ENCODE peak calls at places on chromosomes 1 and 21, in four cellular contexts. T is GM23248, Z is aorta, R is stomach. W is an unnamed sample. For H3K9me3, the result is how much of the 10 kb centered on the place peaks cover.

GRCh38 chr1:233127157-233127556 is 168.4 kb downstream of the PCNX2 start:
- DNase-seq in T (no peak), Z (no peak), R (no peak), W (no peak)

GRCh38 chr1:111214086-111214801 is 13.3 kb upstream of the CHI3L2 start:
- DNase-seq in Z (no peak), R (no peak), T (no peak), W (no peak)

GRCh38 chr1:114154963-114155322 is 1.3 kb upstream of the SYT6 start:
- DNase-seq in Z (no peak), R (no peak), T (peak), W (no peak)

GRCh38 chr1:38940339-38941047 is 1.1 kb downstream of the RHBDL2 start:
- DNase-seq in R (peak), Z (no peak), T (no peak), W (no peak)

GRCh38 chr1:180854001-180854400 is 58.7 kb upstream of the KIAA1614 start:
- DNase-seq in Z (no peak), T (no peak), R (no peak), W (no peak)

GRCh38 chr1:91774520-91775203 is 111.3 kb downstream of the TGFBR3 start:
- DNase-seq in R (no peak), Z (no peak), T (peak), W (no peak)

GRCh38 chr1:21766210-21766609 is 16.7 kb downstream of the USP48 start:
- DNase-seq in R (no peak), T (no peak), Z (no peak), W (no peak)

GRCh38 chr1:154483941-154484803 is 17.8 kb upstream of the TDRD10 start:
- DNase-seq in Z (no peak), T (peak), R (peak), W (peak)

GRCh38 chr1:62732327-62732726 is 44.1 kb upstream of the DOCK7 start:
- DNase-seq in T (peak), Z (no peak), R (no peak), W (no peak)

GRCh38 chr1:94324168-94324544 is 86.8 kb upstream of the ARHGAP29 start:
- DNase-seq in Z (no peak), R (no peak), T (peak), W (peak)

GRCh38 chr1:30930631-30931173 is 22.1 kb upstream of the SDC3 start:
- DNase-seq in T (peak), R (no peak), Z (no peak), W (no peak)

GRCh38 chr1:222043444-222044292 is 301.8 kb upstream of the DUSP10 start:
- DNase-seq in T (peak), R (no peak), Z (no peak), W (peak)

GRCh38 chr1:901108-901859 is 22.4 kb upstream of the SAMD11 start:
- DNase-seq in Z (no peak), T (no peak), R (no peak), W (peak)

GRCh38 chr1:112506731-112507130 is 2.0 kb upstream of the WNT2B start:
- DNase-seq in Z (no peak), T (no peak), R (no peak), W (no peak)

GRCh38 chr1:32897082-32898049 is 3.8 kb downstream of the TMEM54 start:
- DNase-seq in R (no peak), T (no peak), Z (peak), W (no peak)

GRCh38 chr1:60162941-60163340 is 89.4 kb upstream of the C1orf87 start:
- DNase-seq in T (no peak), R (no peak), Z (no peak), W (no peak)

GRCh38 chr1:241451981-241452380 is 67.6 kb downstream of the FH start:
- DNase-seq in T (no peak), R (no peak), Z (no peak), W (no peak)

GRCh38 chr1:220300442-220301121 is 28.3 kb upstream of the RAB3GAP2 start:
- DNase-seq in T (peak), Z (peak), R (peak), W (peak)

DNA sequence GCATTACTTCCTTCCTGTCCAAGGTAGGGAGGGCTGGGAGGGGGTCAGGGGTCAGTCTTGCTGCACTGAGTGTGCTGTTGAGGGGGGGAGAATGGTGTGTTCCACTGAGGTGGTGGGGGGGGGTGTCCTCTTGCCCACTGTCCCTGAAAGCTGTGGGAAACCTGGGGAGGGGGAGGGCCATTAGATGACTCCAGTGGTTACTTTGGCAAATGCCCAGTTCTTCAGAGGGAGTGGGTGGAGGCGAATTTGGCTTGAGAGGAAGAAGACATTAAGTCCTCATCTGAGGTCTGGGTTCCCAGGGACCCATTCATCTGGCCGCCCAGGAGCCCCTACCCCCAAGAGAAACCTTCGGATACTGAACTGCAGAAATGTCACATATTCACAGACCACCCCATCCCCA is 36.2 kb downstream of the MEF2D start:
- DNase-seq in T (peak), R (no peak), Z (peak), W (no peak)
- H3K27ac ChIP-seq in T (no peak), R (peak), Z (peak), W (no peak)

GRCh38 chr1:247741756-247742155 is 3.3 kb downstream of the OR14K1 start:
- DNase-seq in R (no peak), Z (no peak), T (no peak), W (no peak)

GRCh38 chr1:247748041-247748440 is at the start of gene OR14A2:
- DNase-seq in R (no peak), T (no peak), Z (no peak), W (no peak)

GRCh38 chr1:247749870-247750269 is 1.9 kb upstream of the OR14A2 start:
- DNase-seq in T (no peak), Z (no peak), R (no peak), W (no peak)

GRCh38 chr1:247746391-247746935 is 1.5 kb downstream of the OR14A2 start:
- DNase-seq in Z (no peak), T (no peak), R (no peak), W (no peak)

GRCh38 chr1:247747616-247748015 is 325 bp downstream of the OR14A2 start:
- DNase-seq in R (no peak), T (no peak), Z (no peak), W (no peak)
- H3K9me3 ChIP-seq in R (under half), T (under half), Z (under half), W (under half)

DNA sequence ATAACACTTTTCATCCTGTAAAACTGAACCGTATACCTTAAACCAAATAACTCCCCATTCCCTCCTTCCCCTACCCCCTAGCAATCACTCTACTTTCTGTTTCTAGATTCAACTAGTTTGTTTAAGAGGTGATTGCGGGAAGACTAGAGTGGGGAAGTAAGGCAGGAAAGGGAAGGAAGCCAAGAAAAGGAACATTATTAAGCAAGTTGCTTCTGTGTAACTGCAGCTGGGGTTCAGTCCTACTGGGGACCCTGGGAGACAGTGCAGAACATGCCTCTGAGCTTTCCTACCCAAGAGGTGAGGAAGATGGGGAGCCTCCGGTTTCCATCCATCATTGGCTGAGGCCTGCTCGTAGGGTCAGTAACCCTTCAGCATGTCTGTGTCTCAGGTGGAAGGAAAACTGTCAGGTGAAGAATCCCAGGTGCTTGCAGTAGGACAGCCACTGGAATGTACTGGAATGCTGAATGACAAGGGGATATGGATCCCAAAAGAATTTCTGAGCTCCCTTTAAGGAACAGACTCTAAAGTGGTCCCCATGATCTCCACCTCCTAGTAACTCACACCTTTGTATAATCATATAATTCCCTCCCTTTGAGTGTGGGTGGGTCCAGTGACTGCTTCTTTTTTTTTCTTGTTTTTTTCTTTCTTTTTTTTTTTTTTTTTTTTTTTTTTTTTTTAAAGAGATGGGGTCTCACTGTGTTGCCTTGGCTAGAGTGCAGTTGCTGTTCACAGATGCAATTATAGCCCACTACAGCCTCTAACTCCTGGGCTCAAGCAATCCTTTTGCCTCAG is 28.7 kb upstream of the H3-3A start:
- DNase-seq in R (no peak), T (no peak), Z (no peak), W (no peak)
- H3K27ac ChIP-seq in R (no peak), T (peak), Z (no peak), W (no peak)

GRCh38 chr1:238399558-238399957 is 508.8 kb upstream of the ZP4 start:
- DNase-seq in T (no peak), R (no peak), Z (no peak), W (no peak)
- H3K9me3 ChIP-seq in T (under half), R (under half), Z (under half), W (under half)

GRCh38 chr1:110056776-110057175 is 13.7 kb downstream of the ALX3 start:
- DNase-seq in Z (peak), T (peak), R (no peak), W (no peak)
- H3K27ac ChIP-seq in Z (no peak), T (peak), R (no peak), W (no peak)

GRCh38 chr1:238139713-238140112 is 249.0 kb upstream of the ZP4 start:
- DNase-seq in T (no peak), R (no peak), Z (no peak), W (no peak)

GRCh38 chr1:238136265-238136664 is 245.5 kb upstream of the ZP4 start:
- DNase-seq in Z (no peak), R (no peak), T (no peak), W (no peak)

GRCh38 chr1:238141295-238141694 is 250.6 kb upstream of the ZP4 start:
- DNase-seq in T (no peak), R (no peak), Z (no peak), W (no peak)

GRCh38 chr1:238135708-238136107 is 245.0 kb upstream of the ZP4 start:
- DNase-seq in R (no peak), Z (no peak), T (no peak), W (no peak)
- H3K9me3 ChIP-seq in R (under half), Z (under half), T (under half), W (under half)

GRCh38 chr1:223474804-223475203 is 81.6 kb downstream of the CCDC185 start:
- DNase-seq in T (no peak), Z (no peak), R (no peak), W (no peak)

GRCh38 chr1:223472057-223472456 is 78.8 kb downstream of the CCDC185 start:
- DNase-seq in T (no peak), R (no peak), Z (no peak), W (no peak)

GRCh38 chr1:223466156-223466555 is 72.9 kb downstream of the CCDC185 start:
- DNase-seq in Z (no peak), T (no peak), R (no peak), W (no peak)

GRCh38 chr1:223473576-223474344 is 80.5 kb downstream of the CCDC185 start:
- DNase-seq in R (no peak), Z (no peak), T (no peak), W (no peak)

GRCh38 chr1:223471566-223471965 is 78.4 kb downstream of the CCDC185 start:
- DNase-seq in Z (no peak), R (no peak), T (no peak), W (no peak)
- H3K27ac ChIP-seq in Z (no peak), R (no peak), T (no peak), W (no peak)

DNA sequence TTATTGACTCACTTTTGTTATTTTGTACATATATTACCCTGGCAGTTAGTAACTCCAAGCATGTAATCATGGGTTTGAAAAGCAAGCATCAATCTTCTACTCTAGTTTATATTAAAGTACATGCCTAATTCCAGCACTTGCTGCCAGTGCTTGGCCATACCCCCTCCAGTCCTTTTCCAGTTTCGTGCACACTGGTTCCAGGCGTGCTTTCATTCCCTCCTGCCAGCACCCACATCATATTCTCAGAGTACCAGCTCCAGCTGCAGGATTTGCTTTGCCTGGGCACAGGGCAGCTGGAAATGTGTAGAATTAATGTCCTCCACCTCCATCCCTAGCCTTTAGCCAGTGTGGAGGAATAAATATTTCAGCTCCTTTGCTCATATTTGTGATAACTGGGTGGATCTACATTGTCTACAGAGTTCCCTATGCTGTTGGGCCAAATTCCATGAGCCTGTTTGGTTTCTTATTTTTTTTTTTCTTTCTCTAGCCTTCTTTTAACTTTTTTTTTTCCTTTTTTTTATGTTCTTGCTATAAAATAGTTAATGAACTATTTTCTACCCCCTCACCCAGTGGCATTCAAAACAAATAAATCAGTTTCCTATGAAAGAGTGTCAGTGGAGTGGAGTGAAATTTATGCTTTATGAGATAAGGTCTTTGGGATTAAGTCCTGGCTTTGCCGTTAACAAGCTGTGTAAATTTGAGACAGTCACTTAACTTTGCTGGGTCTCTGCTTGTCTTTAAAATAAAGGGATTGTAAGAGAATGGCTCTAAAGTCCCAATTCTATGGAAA is 2.6 kb upstream of the GNG12 start:
- DNase-seq in Z (no peak), T (no peak), R (no peak), W (no peak)
- H3K9me3 ChIP-seq in Z (under half), T (under half), R (under half), W (under half)

GRCh38 chr21:26100573-26100972 is 70.0 kb downstream of the APP start:
- DNase-seq in T (no peak), Z (no peak), R (no peak), W (peak)

GRCh38 chr21:26096972-26097371 is 73.6 kb downstream of the APP start:
- DNase-seq in T (no peak), Z (no peak), R (no peak), W (no peak)

GRCh38 chr21:26097475-26097874 is 73.1 kb downstream of the APP start:
- DNase-seq in R (no peak), Z (no peak), T (no peak), W (no peak)

GRCh38 chr21:26099610-26100219 is 70.9 kb downstream of the APP start:
- DNase-seq in Z (no peak), T (peak), R (no peak), W (peak)

GRCh38 chr21:26098758-26099157 is 71.8 kb downstream of the APP start:
- DNase-seq in Z (no peak), R (no peak), T (peak), W (peak)
- H3K27ac ChIP-seq in Z (no peak), R (no peak), T (peak), W (no peak)